ENCODE peak calls at places on chromosomes 16 and 17, in four cellular contexts. H is PC-9, W is left lung, F is psoas muscle. G is an unnamed sample.

GRCh38 chr17:37478187-37478586 is 11.5 kb upstream of the DUSP14 start:
- DNase-seq in W (no peak), H (no peak), F (peak), G (peak)

GRCh38 chr17:83056583-83057396 is 22.6 kb upstream of the METRNL start:
- DNase-seq in H (no peak), F (no peak), W (no peak), G (no peak)

GRCh38 chr17:19724501-19725420 is 8.4 kb upstream of the SLC47A2 start:
- DNase-seq in W (peak), F (peak), H (peak), G (peak)

GRCh38 chr17:38881600-38882191 is 11.8 kb downstream of the LASP1 start:
- DNase-seq in W (no peak), H (no peak), F (peak), G (peak)

GRCh38 chr17:41692722-41693521 is 4.2 kb downstream of the EIF1 start:
- DNase-seq in F (no peak), W (no peak), H (no peak), G (no peak)

GRCh38 chr16:83732536-83732935 is 75.2 kb upstream of the HSBP1 start:
- DNase-seq in W (no peak), F (no peak), H (no peak), G (no peak)

GRCh38 chr16:53061701-53062159 is 6.9 kb downstream of the CHD9 start:
- DNase-seq in H (peak), F (no peak), W (peak), G (no peak)

GRCh38 chr17:79667121-79667715 is 56.4 kb upstream of the RBFOX3 start:
- DNase-seq in H (no peak), F (no peak), W (no peak), G (no peak)

GRCh38 chr16:49491736-49492089 is 118.1 kb downstream of the C16orf78 start:
- DNase-seq in F (peak), H (no peak), W (no peak), G (peak)

GRCh38 chr17:4617090-4617489 is 24.4 kb downstream of the ALOX15 start:
- DNase-seq in W (no peak), H (no peak), F (no peak), G (no peak)

GRCh38 chr17:18230288-18231141 is 5.1 kb downstream of the LLGL1 start:
- DNase-seq in H (no peak), W (no peak), F (no peak), G (no peak)

GRCh38 chr17:68231536-68231935 is 16.3 kb upstream of the AMZ2 start:
- DNase-seq in F (no peak), H (no peak), W (no peak), G (no peak)

GRCh38 chr16:21646721-21647561 is 5.5 kb downstream of the IGSF6 start:
- DNase-seq in H (no peak), F (no peak), W (no peak), G (no peak)

GRCh38 chr17:2723997-2724782 is 12.6 kb upstream of the CLUH start:
- DNase-seq in F (no peak), W (peak), H (peak), G (no peak)

GRCh38 chr16:84999200-84999599 is 12.1 kb downstream of the ZDHHC7 start:
- DNase-seq in F (no peak), W (no peak), H (no peak), G (no peak)

GRCh38 chr16:2702871-2703745 is 16.9 kb downstream of the PRSS27 start:
- DNase-seq in W (peak), F (peak), H (no peak), G (no peak)

GRCh38 chr16:57795431-57795878 is 6.8 kb downstream of the KIFC3 start:
- DNase-seq in W (peak), F (no peak), H (peak), G (no peak)

GRCh38 chr17:64058547-64059115 is 38.2 kb upstream of the ICAM2 start:
- DNase-seq in W (no peak), H (no peak), F (no peak), G (no peak)

GRCh38 chr17:79977711-79978544 is 57.7 kb downstream of the TBC1D16 start:
- DNase-seq in F (no peak), H (no peak), W (peak), G (peak)

GRCh38 chr17:16269658-16270057 is 52.6 kb downstream of the PIGL start:
- DNase-seq in W (no peak), F (no peak), H (no peak), G (no peak)

GRCh38 chr17:46764709-46765401 is 53.6 kb downstream of the WNT3 start:
- DNase-seq in W (peak), H (peak), F (peak), G (no peak)

GRCh38 chr16:10921536-10922327 is 20.5 kb downstream of the DEXI start:
- DNase-seq in F (no peak), H (no peak), W (no peak), G (no peak)

GRCh38 chr17:78737332-78737731 is 44.7 kb downstream of the CYTH1 start:
- DNase-seq in H (no peak), W (no peak), F (no peak), G (no peak)

GRCh38 chr17:8939496-8940334 is 25.8 kb downstream of the PIK3R5 start:
- DNase-seq in W (no peak), F (no peak), H (no peak), G (no peak)

GRCh38 chr16:11706180-11706742 is 36.4 kb downstream of the TXNDC11 start:
- DNase-seq in F (peak), W (no peak), H (no peak), G (no peak)

GRCh38 chr17:48351916-48352332 is 78.1 kb downstream of the SKAP1 start:
- DNase-seq in F (no peak), W (no peak), H (no peak), G (no peak)

GRCh38 chr17:57875109-57876022 is 25.5 kb upstream of the MRPS23 start:
- DNase-seq in F (peak), W (peak), H (peak), G (peak)

GRCh38 chr16:15415411-15416070 is 18.8 kb upstream of the BMERB1 start:
- DNase-seq in H (no peak), W (no peak), F (no peak), G (no peak)

GRCh38 chr17:44846206-44846605 is 1.5 kb upstream of the HIGD1B start:
- DNase-seq in W (no peak), F (no peak), H (no peak), G (no peak)

GRCh38 chr17:44850025-44850424 is 2.3 kb downstream of the HIGD1B start:
- DNase-seq in W (no peak), H (no peak), F (no peak), G (no peak)

GRCh38 chr17:44848257-44848795 is 643 bp downstream of the HIGD1B start:
- DNase-seq in H (no peak), W (no peak), F (no peak), G (no peak)

GRCh38 chr17:44848961-44849489 is 1.3 kb downstream of the HIGD1B start:
- DNase-seq in F (no peak), H (no peak), W (no peak), G (no peak)

GRCh38 chr17:44847581-44847980 is at the start of gene HIGD1B:
- DNase-seq in H (no peak), W (no peak), F (no peak), G (no peak)
- H3K4me3 ChIP-seq in H (no peak), W (no peak), F (peak), G (no peak)

GRCh38 chr17:75632863-75633483 is at the start of gene SMIM5:
- DNase-seq in F (peak), W (peak), H (peak), G (peak)
- H3K4me3 ChIP-seq in F (peak), W (no peak), H (no peak), G (peak)

GRCh38 chr17:81735181-81736102 is 23.4 kb downstream of the SLC25A10 start:
- DNase-seq in H (peak), W (peak), F (no peak), G (no peak)
- H3K4me3 ChIP-seq in H (peak), W (no peak), F (no peak), G (no peak)

GRCh38 chr17:49414271-49414621 is 436 bp downstream of the PHB1 start:
- DNase-seq in W (no peak), F (no peak), H (no peak), G (no peak)
- H3K4me3 ChIP-seq in W (peak), F (peak), H (peak), G (peak)

GRCh38 chr16:70429888-70430666 is 8.8 kb downstream of the ST3GAL2 start:
- DNase-seq in F (no peak), H (no peak), W (no peak), G (no peak)

GRCh38 chr16:70428178-70428998 is 10.5 kb downstream of the ST3GAL2 start:
- DNase-seq in F (peak), W (peak), H (peak), G (peak)

GRCh38 chr16:70430667-70431536 is 8.0 kb downstream of the ST3GAL2 start:
- DNase-seq in H (peak), F (no peak), W (no peak), G (no peak)

GRCh38 chr16:70432304-70432799 is 6.5 kb downstream of the ST3GAL2 start:
- DNase-seq in H (no peak), F (no peak), W (no peak), G (no peak)

DNA sequence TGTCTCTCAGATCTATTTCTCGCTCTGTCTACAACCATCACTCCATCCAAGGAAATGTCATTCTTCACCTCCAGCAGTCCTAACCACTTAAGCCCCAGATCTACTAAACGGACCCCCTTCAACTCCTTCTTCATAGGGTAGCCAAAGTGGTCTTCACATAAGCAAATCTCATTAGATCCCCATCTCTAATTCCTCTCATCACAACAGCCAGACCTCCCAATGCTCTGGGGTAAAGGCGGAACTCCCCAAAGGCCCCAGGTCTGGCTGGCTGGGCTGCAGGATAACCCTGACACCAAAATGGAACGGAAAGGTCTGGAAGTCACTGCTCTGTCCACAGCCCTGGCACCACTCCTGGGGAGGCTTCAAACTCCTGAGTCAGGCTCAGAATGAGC is 11.1 kb downstream of the ST3GAL2 start:
- DNase-seq in F (no peak), H (no peak), W (no peak), G (no peak)
- H3K4me3 ChIP-seq in F (no peak), H (peak), W (no peak), G (no peak)